ENCODE peak calls at places on chromosomes 3 and 15, in six cellular contexts. One of them, this sample, is unnamed.

GRCh38 chr15:67085237-67085817 is 19.9 kb downstream of the SMAD3 start:
- DNase-seq in nephron progenitor cell: no peak
- DNase-seq in naive thymus-derived CD4-positive, alpha-beta T cell: no peak
- DNase-seq in RWPE1: no peak
- DNase-seq in GM23248: peak; percentile 37
- DNase-seq in NCI-H1092: no peak
- DNase-seq in this sample: no peak

GRCh38 chr3:39180183-39180545 is 12.2 kb downstream of the XIRP1 start:
- DNase-seq in nephron progenitor cell: no peak
- DNase-seq in naive thymus-derived CD4-positive, alpha-beta T cell: no peak
- DNase-seq in RWPE1: no peak
- DNase-seq in GM23248: no peak
- DNase-seq in NCI-H1092: no peak
- DNase-seq in this sample: no peak

GRCh38 chr3:139561959-139562676 is 22.6 kb upstream of the RBP1 start:
- DNase-seq in nephron progenitor cell: peak; percentile 30
- DNase-seq in naive thymus-derived CD4-positive, alpha-beta T cell: no peak
- DNase-seq in RWPE1: peak; percentile 59
- DNase-seq in GM23248: peak; percentile 55
- DNase-seq in NCI-H1092: peak; percentile 39
- DNase-seq in this sample: peak; percentile 72

GRCh38 chr3:81268526-81268925 is 492.9 kb downstream of the GBE1 start:
- DNase-seq in nephron progenitor cell: no peak
- DNase-seq in naive thymus-derived CD4-positive, alpha-beta T cell: no peak
- DNase-seq in RWPE1: no peak
- DNase-seq in GM23248: no peak
- DNase-seq in NCI-H1092: no peak
- DNase-seq in this sample: no peak

GRCh38 chr3:175307642-175308041 is 448.5 kb downstream of the NAALADL2 start:
- DNase-seq in nephron progenitor cell: no peak
- DNase-seq in naive thymus-derived CD4-positive, alpha-beta T cell: no peak
- DNase-seq in RWPE1: no peak
- DNase-seq in GM23248: no peak
- DNase-seq in NCI-H1092: no peak
- DNase-seq in this sample: no peak

GRCh38 chr3:96863129-96863740 is 48.8 kb downstream of the EPHA6 start:
- DNase-seq in nephron progenitor cell: peak; percentile 47
- DNase-seq in naive thymus-derived CD4-positive, alpha-beta T cell: no peak
- DNase-seq in RWPE1: peak; percentile 13
- DNase-seq in GM23248: peak; percentile 56
- DNase-seq in NCI-H1092: peak; percentile 31
- DNase-seq in this sample: peak; percentile 72

GRCh38 chr3:11808231-11808630 is 38.5 kb downstream of the TAMM41 start:
- DNase-seq in nephron progenitor cell: no peak
- DNase-seq in naive thymus-derived CD4-positive, alpha-beta T cell: no peak
- DNase-seq in RWPE1: no peak
- DNase-seq in GM23248: peak; percentile 18
- DNase-seq in NCI-H1092: no peak
- DNase-seq in this sample: no peak

GRCh38 chr3:32583708-32584107 is 13.1 kb upstream of the DYNC1LI1 start:
- DNase-seq in nephron progenitor cell: no peak
- DNase-seq in naive thymus-derived CD4-positive, alpha-beta T cell: no peak
- DNase-seq in RWPE1: no peak
- DNase-seq in GM23248: peak; percentile 71
- DNase-seq in NCI-H1092: no peak
- DNase-seq in this sample: no peak

GRCh38 chr3:54366007-54366406 is 243.7 kb downstream of the CACNA2D3 start:
- DNase-seq in nephron progenitor cell: no peak
- DNase-seq in naive thymus-derived CD4-positive, alpha-beta T cell: no peak
- DNase-seq in RWPE1: no peak
- DNase-seq in GM23248: no peak
- DNase-seq in NCI-H1092: no peak
- DNase-seq in this sample: no peak

GRCh38 chr15:37981781-37982180 is 47.3 kb downstream of the TMCO5A start:
- DNase-seq in nephron progenitor cell: no peak
- DNase-seq in naive thymus-derived CD4-positive, alpha-beta T cell: no peak
- DNase-seq in RWPE1: peak; percentile 14
- DNase-seq in GM23248: peak; percentile 64
- DNase-seq in NCI-H1092: no peak
- DNase-seq in this sample: peak; percentile 30

GRCh38 chr15:70788114-70789049 is 25.0 kb upstream of the UACA start:
- DNase-seq in nephron progenitor cell: no peak
- DNase-seq in naive thymus-derived CD4-positive, alpha-beta T cell: no peak
- DNase-seq in RWPE1: no peak
- DNase-seq in GM23248: peak; percentile 64
- DNase-seq in NCI-H1092: no peak
- DNase-seq in this sample: no peak

GRCh38 chr3:54547846-54548245 is 380.0 kb downstream of the LRTM1 start:
- DNase-seq in nephron progenitor cell: no peak
- DNase-seq in naive thymus-derived CD4-positive, alpha-beta T cell: no peak
- DNase-seq in RWPE1: no peak
- DNase-seq in GM23248: no peak
- DNase-seq in NCI-H1092: no peak
- DNase-seq in this sample: no peak

GRCh38 chr3:18369561-18370185 is 55.5 kb downstream of the SATB1 start:
- DNase-seq in nephron progenitor cell: no peak
- DNase-seq in naive thymus-derived CD4-positive, alpha-beta T cell: no peak
- DNase-seq in RWPE1: no peak
- DNase-seq in GM23248: no peak
- DNase-seq in NCI-H1092: peak; percentile 78
- DNase-seq in this sample: no peak

GRCh38 chr15:87477759-87478687 is 778.5 kb downstream of the NTRK3 start:
- DNase-seq in nephron progenitor cell: no peak
- DNase-seq in naive thymus-derived CD4-positive, alpha-beta T cell: no peak
- DNase-seq in RWPE1: peak; percentile 79
- DNase-seq in GM23248: peak; percentile 74
- DNase-seq in NCI-H1092: no peak
- DNase-seq in this sample: peak; percentile 15

This sample was measured in neural progenitor cell.